ENCODE peak calls at places on chromosomes 7 and 10, in four cellular contexts. E is H1, M is GM12878, L is HepG2. X is an unnamed sample. For H3K27me3, the result is how much of the 10 kb centered on the place peaks cover.

GRCh38 chr7:18859331-18859730 is 258.1 kb downstream of the TWIST1 start:
- DNase-seq in E (no peak), M (no peak), L (no peak), X (no peak)

GRCh38 chr7:55179897-55180682 is 161.3 kb downstream of the EGFR start:
- DNase-seq in E (no peak), M (no peak), L (no peak), X (no peak)

GRCh38 chr10:1372212-1372611 is 316.0 kb downstream of the WDR37 start:
- DNase-seq in E (peak), M (no peak), L (no peak), X (no peak)

GRCh38 chr10:115092555-115093285 is 445 bp upstream of the ATRNL1 start:
- DNase-seq in E (peak), M (no peak), L (no peak), X (peak)

GRCh38 chr10:101569838-101570763 is 18.0 kb downstream of the POLL start:
- DNase-seq in E (peak), M (peak), L (peak), X (no peak)

GRCh38 chr7:99453105-99453504 is 12.9 kb downstream of the ATP5MF start:
- DNase-seq in E (no peak), M (no peak), L (no peak), X (no peak)

GRCh38 chr10:86286591-86287421 is 79.8 kb downstream of the GRID1 start:
- DNase-seq in E (peak), M (no peak), L (no peak), X (no peak)

GRCh38 chr10:100043796-100044195 is 34.0 kb upstream of the DNMBP start:
- DNase-seq in E (no peak), M (no peak), L (no peak), X (no peak)

GRCh38 chr7:34622182-34622581 is 35.8 kb upstream of the NPSR1 start:
- DNase-seq in E (no peak), M (no peak), L (no peak), X (peak)

GRCh38 chr7:83410989-83411591 is 237.8 kb downstream of the SEMA3E start:
- DNase-seq in E (no peak), M (no peak), L (peak), X (peak)

GRCh38 chr7:92841192-92841591 is 4.8 kb upstream of the CDK6 start:
- DNase-seq in E (no peak), M (no peak), L (no peak), X (no peak)

DNA sequence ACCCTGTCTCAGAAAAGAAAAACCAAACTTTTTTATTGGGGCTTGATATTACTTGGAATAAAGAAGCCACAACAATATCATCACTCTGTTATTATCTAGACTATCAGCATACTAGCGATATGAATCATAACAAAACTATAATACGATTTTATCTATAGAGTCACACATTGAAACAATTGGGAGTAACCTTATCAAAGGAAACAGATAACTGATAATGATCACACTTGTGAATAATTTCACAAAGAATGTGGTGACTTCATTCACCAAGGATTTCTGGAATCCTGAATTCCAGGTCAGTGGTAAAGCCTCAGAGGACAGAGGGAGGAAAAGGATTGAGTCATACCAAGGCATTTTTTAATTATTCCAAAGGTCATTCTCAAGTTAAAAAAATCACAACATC is 32.1 kb upstream of the NMT2 start:
- DNase-seq in E (no peak), M (no peak), L (peak), X (peak)
- H3K27me3 ChIP-seq in E (under half), M (under half), L (under half), X (under half)

GRCh38 chr7:16801111-16801542 is 3.7 kb downstream of the AGR2 start:
- DNase-seq in E (no peak), M (no peak), L (peak), X (peak)

GRCh38 chr7:16810112-16810511 is 5.3 kb upstream of the AGR2 start:
- DNase-seq in E (no peak), M (no peak), L (no peak), X (no peak)

GRCh38 chr7:16803881-16804673 is 722 bp downstream of the AGR2 start:
- DNase-seq in E (no peak), M (no peak), L (peak), X (no peak)

GRCh38 chr7:16801579-16801978 is 3.2 kb downstream of the AGR2 start:
- DNase-seq in E (no peak), M (no peak), L (no peak), X (no peak)

GRCh38 chr7:16804674-16805439 is at the start of gene AGR2:
- DNase-seq in E (no peak), M (no peak), L (no peak), X (no peak)
- TF ChIP-seq ZNF274 in E (no peak), M (no peak), L (no peak), X (no peak)

DNA sequence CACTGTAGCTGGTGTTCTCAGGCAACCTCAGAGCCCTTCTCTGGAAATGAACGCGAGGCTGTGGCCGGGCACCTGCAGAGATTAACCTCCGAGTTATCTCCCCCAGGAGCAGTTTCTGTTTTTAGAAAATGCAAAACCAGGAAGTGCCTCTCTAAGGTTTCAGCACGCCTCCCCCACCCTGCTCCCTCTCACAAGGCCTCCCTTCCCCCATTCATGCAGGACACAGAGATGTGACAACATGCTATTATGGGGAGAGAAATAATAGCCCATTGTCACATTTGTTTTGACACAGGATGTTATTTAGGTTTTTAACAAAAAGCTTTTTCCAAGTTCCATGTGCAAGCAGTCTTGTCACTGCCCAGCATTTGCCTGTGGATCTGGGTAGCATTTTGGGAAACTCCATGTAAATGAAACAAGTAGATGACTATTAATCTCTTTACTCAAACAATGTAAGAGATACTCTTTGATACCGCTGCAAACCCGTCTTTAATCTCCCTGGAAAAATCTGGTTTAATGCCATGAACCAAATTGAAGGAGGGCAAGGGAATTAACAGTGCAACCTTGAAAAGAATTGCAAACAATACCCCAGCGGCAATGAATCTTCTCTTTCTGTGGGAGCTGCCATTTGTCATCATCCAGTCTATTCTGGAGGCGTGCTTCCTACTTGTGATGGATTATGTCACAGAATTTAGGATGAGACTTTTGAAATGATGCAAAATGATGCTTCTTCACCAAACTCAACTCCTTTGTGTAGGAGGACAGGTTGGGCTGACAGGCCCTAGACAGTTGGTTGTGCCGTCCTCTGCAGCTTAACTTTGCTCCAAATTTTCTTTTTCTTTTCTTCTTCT is 86.5 kb upstream of the NMT2 start:
- DNase-seq in E (no peak), M (no peak), L (no peak), X (no peak)
- TF ChIP-seq SUZ12 in E (no peak), M (no peak), L (no peak), X (no peak)

GRCh38 chr7:44733708-44734481 is 14.8 kb upstream of the ZMIZ2 start:
- DNase-seq in E (no peak), M (no peak), L (no peak), X (no peak)
- H3K27me3 ChIP-seq in E (under half), M (under half), L (under half), X (under half)

GRCh38 chr7:155961241-155962190 is 149.3 kb upstream of the SHH start:
- DNase-seq in E (peak), M (no peak), L (peak), X (no peak)
- TF ChIP-seq ZNF274 in E (no peak), M (no peak), L (peak), X (no peak)

GRCh38 chr7:12674053-12674452 is 13.4 kb upstream of the ARL4A start:
- DNase-seq in E (no peak), M (no peak), L (no peak), X (no peak)

GRCh38 chr7:12670759-12671545 is 16.5 kb upstream of the ARL4A start:
- DNase-seq in E (no peak), M (no peak), L (no peak), X (no peak)

GRCh38 chr7:12670071-12670729 is 17.2 kb upstream of the ARL4A start:
- DNase-seq in E (no peak), M (no peak), L (peak), X (no peak)

DNA sequence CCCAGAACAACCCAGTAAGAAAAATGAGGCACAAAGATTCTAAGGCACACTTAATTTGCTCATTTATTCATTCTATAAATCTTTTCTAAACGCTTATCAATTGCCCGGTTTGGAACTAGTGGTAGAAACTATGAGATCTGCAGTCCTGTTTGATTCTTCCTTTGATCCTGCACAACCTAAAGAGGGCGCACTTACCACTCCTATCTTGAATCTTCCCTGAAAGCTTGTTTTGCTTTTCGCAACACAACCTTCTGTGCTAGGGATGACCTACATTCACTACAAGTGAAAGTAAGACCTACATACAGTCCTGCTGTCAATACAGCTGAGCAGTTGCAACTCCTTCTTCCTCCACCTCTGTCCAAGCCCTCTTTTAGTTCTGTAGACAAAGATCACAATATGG is 12.6 kb upstream of the ARL4A start:
- DNase-seq in E (peak), M (no peak), L (peak), X (peak)
- TF ChIP-seq SUZ12 in E (no peak), M (no peak), L (no peak), X (no peak)

DNA sequence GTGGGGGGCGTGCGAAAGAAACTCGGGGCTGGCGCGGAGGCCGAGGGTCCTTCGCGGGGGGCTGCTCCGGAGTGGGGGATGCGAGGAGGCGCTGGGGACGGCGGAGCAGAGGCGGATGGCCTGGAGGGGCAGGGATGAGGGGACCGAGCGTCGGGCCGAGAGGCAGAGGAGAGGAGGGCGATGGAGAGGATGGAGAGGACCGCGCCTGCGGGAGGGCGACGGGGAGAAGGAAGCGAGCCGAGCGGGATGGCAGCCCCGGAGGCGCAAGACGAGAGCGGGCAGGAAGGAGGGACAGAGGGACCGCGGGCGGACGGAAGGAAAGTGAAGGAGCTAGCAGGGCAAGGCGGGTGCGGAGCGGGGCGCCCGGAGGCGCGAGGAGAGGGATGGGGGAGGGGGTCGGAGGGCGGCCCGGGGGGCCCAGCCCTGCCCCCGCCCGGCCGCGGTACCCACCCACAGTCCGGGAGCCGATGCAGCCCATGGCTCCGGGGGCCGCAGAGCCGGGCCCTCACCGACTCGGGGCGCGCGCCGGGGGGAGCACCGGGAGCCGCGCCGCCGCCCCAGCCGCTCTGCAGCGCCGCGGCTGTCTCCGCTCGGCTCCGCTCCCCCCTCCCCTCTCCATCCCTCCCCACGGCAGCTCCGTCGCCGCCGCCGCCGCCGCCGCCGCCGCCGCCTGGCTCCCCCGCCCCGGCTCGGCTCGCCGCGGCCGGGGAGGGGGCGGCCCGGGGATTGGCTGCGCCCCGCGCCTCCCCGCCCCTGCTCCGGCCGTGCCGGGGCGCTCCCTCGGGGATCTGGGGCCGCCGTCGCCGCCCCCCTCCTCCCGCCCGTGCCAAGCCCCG is at the start of gene FAM131B:
- DNase-seq in E (peak), M (no peak), L (no peak), X (no peak)
- H3K27me3 ChIP-seq in E (under half), M (under half), L (under half), X (under half)

DNA sequence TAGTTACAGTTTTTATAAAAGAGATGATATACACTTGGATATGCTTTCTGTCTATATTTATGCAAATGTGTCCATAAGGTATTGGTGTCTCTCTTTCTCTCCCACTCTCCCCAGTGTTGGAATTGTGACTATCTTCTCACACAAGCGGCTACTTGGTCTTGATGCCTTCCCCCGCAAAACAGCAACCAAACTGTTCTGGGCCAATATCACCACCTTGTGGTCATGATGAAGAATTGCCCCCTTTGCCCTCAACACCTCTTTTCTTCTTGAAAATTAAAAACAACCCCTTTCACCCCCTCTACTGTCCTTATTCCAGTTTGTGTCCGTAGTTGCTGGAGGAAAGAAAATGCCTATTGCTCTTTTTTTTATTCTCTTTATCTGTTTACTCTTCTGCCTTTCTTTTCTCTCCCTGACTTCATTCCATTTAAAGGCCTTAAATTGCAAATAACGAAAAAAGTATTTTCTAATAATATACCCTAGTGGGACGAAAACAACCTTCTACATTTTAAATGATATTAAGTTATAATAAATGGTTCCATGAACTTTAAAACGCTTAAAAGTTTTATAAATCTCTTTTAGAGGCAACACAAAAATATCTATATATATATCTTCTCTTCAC is 65.0 kb downstream of the IKZF1 start:
- DNase-seq in E (no peak), M (peak), L (peak), X (peak)
- TF ChIP-seq ZNF274 in E (no peak), M (no peak), L (no peak), X (no peak)

DNA sequence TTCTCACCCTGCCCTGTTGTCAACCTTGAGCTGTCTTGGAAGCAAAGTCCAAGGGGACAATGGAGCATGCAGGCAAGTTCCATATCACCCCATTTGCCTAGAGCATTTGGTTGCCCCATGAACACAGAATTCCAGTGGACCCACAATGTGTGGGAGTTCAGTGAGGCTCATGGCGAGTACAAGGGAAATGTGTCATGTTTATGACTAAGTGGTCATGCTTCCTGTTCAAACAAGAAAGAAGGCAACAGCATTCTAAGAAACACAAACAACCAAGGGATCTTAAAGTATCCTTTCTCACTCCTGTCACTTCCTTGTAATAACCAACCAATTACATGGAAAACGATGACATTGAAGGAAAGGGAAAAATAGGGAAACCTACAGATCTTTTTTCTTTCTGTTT is 513.0 kb downstream of the INHBA start:
- DNase-seq in E (no peak), M (no peak), L (no peak), X (no peak)
- TF ChIP-seq SUZ12 in E (no peak), M (no peak), L (no peak), X (no peak)